ENCODE peak calls at places on chromosomes 11 and 22, in four cellular contexts. U is sigmoid colon, P is GM23338, M is HL-60. B is an unnamed sample.

GRCh38 chr11:134583397-134583990 is 171.5 kb upstream of the B3GAT1 start:
- DNase-seq in U (no peak), P (no peak), M (no peak), B (peak)

GRCh38 chr11:44138286-44138685 is 42.8 kb downstream of the EXT2 start:
- DNase-seq in U (no peak), P (no peak), M (no peak), B (no peak)

GRCh38 chr22:17120711-17121234 is 387 bp downstream of the TMEM121B start:
- DNase-seq in U (no peak), P (peak), M (no peak), B (no peak)

GRCh38 chr11:126100681-126101080 is 38.0 kb upstream of the CDON start:
- DNase-seq in U (no peak), P (no peak), M (no peak), B (no peak)

GRCh38 chr11:57515332-57516060 is at the start of gene SLC43A1:
- DNase-seq in U (peak), P (peak), M (no peak), B (no peak)

GRCh38 chr11:79441159-79441875 is 487 bp upstream of the TENM4 start:
- DNase-seq in U (no peak), P (peak), M (no peak), B (no peak)

GRCh38 chr11:13348305-13348704 is 70.7 kb downstream of the BMAL1 start:
- DNase-seq in U (no peak), P (no peak), M (no peak), B (no peak)

GRCh38 chr11:67400942-67401494 is 640 bp downstream of the PPP1CA start:
- DNase-seq in U (peak), P (no peak), M (no peak), B (no peak)

GRCh38 chr11:108115495-108116140 is 5.7 kb upstream of the ACAT1 start:
- DNase-seq in U (peak), P (peak), M (no peak), B (no peak)

DNA sequence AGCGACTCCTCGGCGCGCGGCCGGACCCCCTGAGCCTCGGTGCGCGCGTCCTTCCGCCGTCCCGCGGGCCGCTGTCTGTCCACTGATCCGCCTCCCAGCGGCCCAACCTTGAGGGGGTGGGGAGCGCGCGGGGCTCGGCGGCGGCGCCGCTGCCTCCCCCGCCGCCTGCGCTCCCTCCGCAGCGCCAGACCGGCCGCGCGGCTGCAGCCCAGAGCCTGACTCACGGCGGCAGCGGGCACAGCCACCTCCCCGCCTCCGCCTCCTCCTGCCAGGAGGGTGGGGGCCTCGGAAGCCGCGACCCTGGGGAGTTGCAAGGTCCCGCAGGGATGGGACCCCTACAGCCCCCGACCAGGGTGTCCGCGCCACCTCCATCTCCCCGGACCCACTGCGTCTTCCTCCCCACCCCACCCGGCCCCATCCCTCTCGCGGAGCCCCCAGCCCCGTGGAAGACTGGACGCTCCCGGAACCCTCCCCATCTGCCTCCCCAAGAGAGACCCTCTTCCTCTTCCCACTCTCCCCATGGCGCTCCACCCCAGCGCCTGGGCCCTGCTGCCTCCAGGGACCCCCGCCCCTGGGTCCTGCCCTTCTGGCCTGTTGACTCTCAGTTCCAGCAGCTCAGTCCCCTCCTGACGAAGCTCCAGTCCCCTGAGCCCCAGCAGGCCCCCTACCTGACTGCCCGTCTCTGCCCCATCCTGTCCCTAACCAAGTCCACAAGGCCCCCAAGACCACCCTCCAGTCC is 1.2 kb downstream of the IFITM10 start:
- DNase-seq in U (no peak), P (peak), M (no peak), B (no peak)
- TF ChIP-seq POLR2AphosphoS5 in U (no peak), P (no peak), M (no peak), B (no peak)

DNA sequence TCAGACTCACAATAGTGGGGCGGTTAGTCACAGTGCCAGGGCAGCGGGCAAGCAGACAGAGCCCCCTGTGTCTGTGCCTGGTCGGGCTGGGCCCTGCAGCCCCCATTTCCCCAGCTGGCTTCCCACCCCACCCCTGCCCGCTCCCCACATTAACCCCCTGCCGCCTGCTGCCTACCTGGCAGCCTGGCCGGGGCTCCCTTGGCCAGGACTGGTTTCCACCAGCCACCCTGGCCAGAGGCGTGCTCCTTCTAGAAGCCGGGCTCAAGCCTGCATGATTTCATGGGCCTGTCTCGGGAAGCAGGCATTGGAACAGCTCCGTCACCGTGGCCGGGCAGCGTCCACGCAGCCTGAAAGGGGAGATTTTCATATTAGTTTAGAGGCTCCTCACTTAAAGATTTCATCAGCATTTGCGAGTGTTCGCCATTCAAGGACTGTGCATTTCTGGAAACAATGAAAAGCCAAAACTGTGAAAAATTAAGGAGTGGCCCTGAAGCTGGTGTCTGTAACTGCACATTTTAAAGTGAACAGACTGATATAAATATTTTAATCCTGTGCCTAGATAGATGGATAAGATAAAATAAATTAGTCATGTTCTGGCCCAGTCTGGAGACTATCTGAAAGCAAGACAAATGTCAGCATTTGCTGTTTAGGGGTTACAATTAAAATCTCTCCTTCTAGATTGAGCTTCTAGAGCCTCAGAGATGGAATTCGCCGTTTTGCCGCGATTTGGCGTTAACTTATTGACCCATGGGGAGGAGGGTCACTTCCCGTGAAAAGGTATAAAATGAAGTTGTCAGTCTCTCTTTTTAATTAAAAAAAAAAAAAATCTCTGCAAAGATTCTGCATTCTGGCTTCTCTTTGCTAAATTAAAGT is 79.4 kb upstream of the WNT7B start:
- DNase-seq in U (peak), P (no peak), M (no peak), B (no peak)
- H3K4me3 ChIP-seq in U (peak), P (no peak), M (no peak), B (peak)

DNA sequence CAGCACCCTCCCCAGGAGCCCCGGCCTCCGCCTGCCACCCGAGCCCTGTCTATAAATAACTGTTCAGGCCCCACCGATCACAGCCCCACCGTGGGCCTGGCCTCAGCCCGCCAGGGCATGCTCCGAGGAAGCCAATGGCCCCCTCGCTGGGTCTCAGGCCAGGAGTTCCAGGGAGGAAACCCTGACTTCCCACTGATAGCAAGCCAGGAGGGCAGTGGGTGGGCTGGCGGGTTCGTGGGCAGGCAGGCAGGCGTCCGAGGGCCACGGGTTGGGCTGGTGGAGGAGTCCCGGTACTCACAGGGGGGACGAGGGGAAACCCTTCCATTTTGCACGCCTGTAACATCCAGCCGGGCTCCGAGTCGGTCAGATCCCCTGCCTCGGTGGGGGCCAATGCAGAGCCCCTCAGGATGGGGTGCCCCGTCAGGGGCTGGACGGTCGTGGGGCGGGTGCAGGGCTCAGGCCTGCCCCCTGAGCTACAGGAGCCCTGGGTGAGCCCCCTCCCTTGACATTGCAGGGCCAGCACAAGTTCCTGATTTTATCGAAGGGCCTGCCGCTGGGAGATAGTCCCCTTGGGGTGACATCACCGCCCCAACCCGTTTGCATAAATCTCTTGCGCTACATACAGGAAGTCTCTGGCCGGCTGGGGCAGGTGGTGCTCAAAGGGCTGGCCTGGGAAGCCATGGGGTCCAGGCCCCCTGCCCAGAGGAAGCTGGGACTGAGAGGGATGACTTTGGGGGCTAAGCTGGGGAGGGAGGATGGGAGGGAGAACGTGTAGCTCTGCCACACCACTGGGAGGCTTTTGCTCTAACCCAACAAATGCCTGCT is at the start of gene SPI1:
- DNase-seq in U (peak), P (peak), M (no peak), B (no peak)
- TF ChIP-seq CTCF in U (no peak), P (no peak), M (no peak), B (no peak)

GRCh38 chr22:48177591-48177990 is 1415.1 kb downstream of the TBC1D22A start:
- DNase-seq in U (no peak), P (no peak), M (no peak), B (peak)

GRCh38 chr22:48178536-48178935 is 1416.1 kb downstream of the TBC1D22A start:
- DNase-seq in U (no peak), P (no peak), M (no peak), B (no peak)

GRCh38 chr22:48173061-48173849 is 1410.8 kb downstream of the TBC1D22A start:
- DNase-seq in U (no peak), P (no peak), M (no peak), B (no peak)

GRCh38 chr22:48179571-48180546 is 1417.4 kb downstream of the TBC1D22A start:
- DNase-seq in U (no peak), P (no peak), M (no peak), B (peak)

DNA sequence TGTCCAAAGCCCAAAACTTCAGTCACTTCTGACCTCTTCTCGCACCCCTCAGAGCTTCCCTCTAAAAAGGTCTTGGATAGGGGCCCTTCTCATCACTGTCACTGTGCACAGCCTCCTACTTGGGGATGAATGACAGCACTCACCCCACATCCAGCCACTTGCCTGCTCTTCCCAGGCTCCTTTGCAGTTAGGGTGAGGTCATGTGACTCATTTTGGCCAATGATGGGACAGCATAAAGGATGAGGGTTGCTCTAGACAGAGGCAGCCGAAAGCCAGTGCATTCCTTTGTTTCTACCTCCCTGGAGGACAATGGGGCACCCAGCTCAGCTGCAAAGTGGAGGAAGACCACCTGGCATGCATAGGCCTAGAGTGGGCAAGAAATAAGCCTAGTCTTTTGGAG is 1413.3 kb downstream of the TBC1D22A start:
- DNase-seq in U (no peak), P (no peak), M (no peak), B (no peak)
- TF ChIP-seq POLR2AphosphoS5 in U (no peak), P (no peak), M (no peak), B (no peak)

GRCh38 chr11:120912504-120912903 is 111.4 kb upstream of the TBCEL start:
- DNase-seq in U (no peak), P (peak), M (no peak), B (no peak)

GRCh38 chr11:120917536-120918239 is 106.2 kb upstream of the TBCEL start:
- DNase-seq in U (no peak), P (no peak), M (no peak), B (no peak)

GRCh38 chr11:120912915-120913314 is 111.0 kb upstream of the TBCEL start:
- DNase-seq in U (no peak), P (no peak), M (no peak), B (no peak)

GRCh38 chr11:120911943-120912342 is 112.0 kb upstream of the TBCEL start:
- DNase-seq in U (no peak), P (no peak), M (no peak), B (no peak)

GRCh38 chr11:120914021-120914420 is 109.9 kb upstream of the TBCEL start:
- DNase-seq in U (no peak), P (no peak), M (no peak), B (no peak)
- H3K4me3 ChIP-seq in U (no peak), P (no peak), M (no peak), B (no peak)

GRCh38 chr11:20566591-20567434 is 32.6 kb upstream of the SLC6A5 start:
- DNase-seq in U (no peak), P (no peak), M (no peak), B (no peak)

GRCh38 chr11:20561915-20562314 is 37.5 kb upstream of the SLC6A5 start:
- DNase-seq in U (no peak), P (no peak), M (no peak), B (no peak)

GRCh38 chr11:20565236-20565635 is 34.2 kb upstream of the SLC6A5 start:
- DNase-seq in U (no peak), P (no peak), M (no peak), B (no peak)

GRCh38 chr11:20563871-20564270 is 35.5 kb upstream of the SLC6A5 start:
- DNase-seq in U (no peak), P (no peak), M (no peak), B (no peak)

GRCh38 chr11:20564811-20565210 is 34.6 kb upstream of the SLC6A5 start:
- DNase-seq in U (no peak), P (no peak), M (no peak), B (no peak)
- TF ChIP-seq CTCF in U (no peak), P (no peak), M (no peak), B (no peak)

GRCh38 chr22:23163665-23164064 is 16.6 kb upstream of the BCR start:
- DNase-seq in U (peak), P (no peak), M (no peak), B (no peak)
- TF ChIP-seq POLR2AphosphoS5 in U (no peak), P (no peak), M (no peak), B (no peak)